ENCODE peak calls at places on chromosome 3, in four cellular contexts. B, F, O and H are unnamed samples.

GRCh38 chr3:12841970-12842328 is 584 bp upstream of the RPL32 start:
- DNase-seq in B (no peak), F (no peak), O (no peak), H (no peak)

GRCh38 chr3:170511371-170511770 is 74.5 kb downstream of the SLC7A14 start:
- DNase-seq in F (no peak), B (no peak), O (no peak), H (no peak)

GRCh38 chr3:113151475-113152031 is 59.8 kb upstream of the BOC start:
- DNase-seq in F (no peak), O (no peak), B (no peak), H (no peak)

GRCh38 chr3:5020262-5020722 is 41.1 kb downstream of the BHLHE40 start:
- DNase-seq in O (no peak), B (no peak), F (no peak), H (no peak)

GRCh38 chr3:159911011-159911663 is 77.5 kb upstream of the IL12A start:
- DNase-seq in O (no peak), F (no peak), B (no peak), H (peak)

GRCh38 chr3:113273604-113274003 is 62.2 kb downstream of the BOC start:
- DNase-seq in B (no peak), F (no peak), O (no peak), H (no peak)

GRCh38 chr3:78506581-78507195 is 1261.1 kb downstream of the ROBO1 start:
- DNase-seq in F (peak), B (no peak), O (no peak), H (no peak)

GRCh38 chr3:50453907-50454306 is 49.5 kb downstream of the CACNA2D2 start:
- DNase-seq in O (no peak), F (no peak), B (no peak), H (no peak)

GRCh38 chr3:139528924-139529323 is 10.6 kb downstream of the RBP1 start:
- DNase-seq in F (no peak), B (no peak), O (no peak), H (no peak)

GRCh38 chr3:88058593-88059379 is at the start of the genes CGGBP1 and ZNF654:
- DNase-seq in B (peak), F (peak), O (peak), H (peak)

GRCh38 chr3:48301020-48301813 is 32.2 kb downstream of the SPINK8 start:
- DNase-seq in O (peak), F (peak), B (peak), H (peak)

GRCh38 chr3:18732474-18732873 is 307.3 kb upstream of the SATB1 start:
- DNase-seq in B (no peak), O (no peak), F (no peak), H (no peak)

GRCh38 chr3:52226229-52226817 is 878 bp upstream of the TLR9 start:
- DNase-seq in F (no peak), O (no peak), B (no peak), H (no peak)

GRCh38 chr3:71444028-71444860 is 139.3 kb downstream of the FOXP1 start:
- DNase-seq in B (no peak), F (peak), O (peak), H (peak)

GRCh38 chr3:83890763-83891135 is 1068.0 kb upstream of the CADM2 start:
- DNase-seq in O (no peak), B (no peak), F (no peak), H (no peak)

GRCh38 chr3:53715815-53716483 is 130.3 kb downstream of the CHDH start:
- DNase-seq in B (no peak), F (peak), O (no peak), H (no peak)

GRCh38 chr3:14126017-14126902 is 1.4 kb downstream of the TMEM43 start:
- DNase-seq in F (no peak), O (no peak), B (no peak), H (no peak)

GRCh38 chr3:134651347-134652041 is 672 bp upstream of the KY start:
- DNase-seq in O (no peak), F (peak), B (no peak), H (peak)

GRCh38 chr3:48297111-48297810 is 36.2 kb downstream of the SPINK8 start:
- DNase-seq in F (no peak), B (no peak), O (no peak), H (no peak)

GRCh38 chr3:147854542-147854941 is 445.4 kb downstream of the ZIC1 start:
- DNase-seq in B (no peak), F (no peak), O (no peak), H (no peak)

GRCh38 chr3:14352002-14352627 is 50.3 kb upstream of the SLC6A6 start:
- DNase-seq in F (peak), O (peak), B (no peak), H (no peak)

GRCh38 chr3:70614111-70614510 is 301.7 kb upstream of the MDFIC2 start:
- DNase-seq in B (no peak), O (no peak), F (no peak), H (no peak)

GRCh38 chr3:133750201-133750748 is 4.1 kb downstream of the TF start:
- DNase-seq in F (no peak), O (no peak), B (no peak), H (no peak)

GRCh38 chr3:194161181-194162045 is 25.5 kb downstream of the HES1 start:
- DNase-seq in O (no peak), B (no peak), F (no peak), H (no peak)

GRCh38 chr3:188284455-188285212 is 130.7 kb downstream of the LPP start:
- DNase-seq in F (peak), B (no peak), O (no peak), H (no peak)

GRCh38 chr3:111975131-111975530 is 3.7 kb upstream of the ABHD10 start:
- DNase-seq in O (no peak), F (no peak), B (no peak), H (no peak)

GRCh38 chr3:10419637-10420232 is 85.7 kb downstream of the ATP2B2 start:
- DNase-seq in F (peak), O (no peak), B (no peak), H (no peak)

GRCh38 chr3:50205719-50206276 is 727 bp downstream of the SLC38A3 start:
- DNase-seq in B (no peak), F (no peak), O (no peak), H (no peak)

GRCh38 chr3:72036899-72037298 is 252.0 kb upstream of the PROK2 start:
- DNase-seq in O (no peak), B (no peak), F (no peak), H (no peak)

GRCh38 chr3:94069242-94069813 is 6.5 kb downstream of the NSUN3 start:
- DNase-seq in B (no peak), O (no peak), F (peak), H (no peak)

GRCh38 chr3:14962762-14963161 is 15.4 kb downstream of the NR2C2 start:
- DNase-seq in F (peak), B (no peak), O (no peak), H (no peak)

GRCh38 chr3:102129774-102130608 is 280.7 kb downstream of the NFKBIZ start:
- DNase-seq in B (peak), F (peak), O (no peak), H (no peak)

GRCh38 chr3:172097585-172097984 is 58.2 kb downstream of the FNDC3B start:
- DNase-seq in F (no peak), B (no peak), O (no peak), H (no peak)

GRCh38 chr3:16614033-16615031 is 9.1 kb upstream of the DAZL start:
- DNase-seq in O (no peak), B (no peak), F (no peak), H (no peak)

GRCh38 chr3:170689218-170689874 is 103.5 kb upstream of the SLC7A14 start:
- DNase-seq in O (no peak), F (peak), B (peak), H (no peak)